ENCODE peak calls at places on chromosomes 2 and 18, in six cellular contexts. C is IMR-90, D is H9, G is mesenchymal stem cell, H is H1, N is trophoblast cell. T is an unnamed sample.

GRCh38 chr2:72953976-72954375 is 36.7 kb downstream of the EMX1 start:
- DNase-seq in C (no peak), D (no peak), G (no peak), H (no peak), N (no peak), T (no peak)

GRCh38 chr18:35117372-35117771 is 76.2 kb downstream of the MAPRE2 start:
- DNase-seq in C (no peak), D (no peak), G (no peak), H (no peak), N (no peak), T (no peak)

GRCh38 chr2:150939087-150939486 is 322.6 kb downstream of the RBM43 start:
- DNase-seq in C (no peak), D (no peak), G (no peak), H (no peak), N (no peak), T (no peak)

GRCh38 chr2:3326871-3327270 is 50.7 kb downstream of the EIPR1 start:
- DNase-seq in C (no peak), D (peak; percentile 25), G (no peak), H (no peak), N (no peak), T (no peak)

GRCh38 chr2:15435474-15435873 is 125.7 kb downstream of the NBAS start:
- DNase-seq in C (no peak), D (no peak), G (no peak), H (no peak), N (no peak), T (no peak)

GRCh38 chr2:25043241-25043867 is 1.5 kb downstream of the EFR3B start:
- DNase-seq in C (peak; percentile 89), D (peak; percentile 52), G (peak; percentile 88), H (peak; percentile 55), N (no peak), T (peak; percentile 32)

GRCh38 chr2:74201196-74201595 is 2.8 kb downstream of the MTHFD2 start:
- DNase-seq in C (no peak), D (no peak), G (no peak), H (no peak), N (no peak), T (no peak)

GRCh38 chr18:473687-474265 is 26.7 kb downstream of the COLEC12 start:
- DNase-seq in C (no peak), D (no peak), G (no peak), H (no peak), N (no peak), T (no peak)

DNA sequence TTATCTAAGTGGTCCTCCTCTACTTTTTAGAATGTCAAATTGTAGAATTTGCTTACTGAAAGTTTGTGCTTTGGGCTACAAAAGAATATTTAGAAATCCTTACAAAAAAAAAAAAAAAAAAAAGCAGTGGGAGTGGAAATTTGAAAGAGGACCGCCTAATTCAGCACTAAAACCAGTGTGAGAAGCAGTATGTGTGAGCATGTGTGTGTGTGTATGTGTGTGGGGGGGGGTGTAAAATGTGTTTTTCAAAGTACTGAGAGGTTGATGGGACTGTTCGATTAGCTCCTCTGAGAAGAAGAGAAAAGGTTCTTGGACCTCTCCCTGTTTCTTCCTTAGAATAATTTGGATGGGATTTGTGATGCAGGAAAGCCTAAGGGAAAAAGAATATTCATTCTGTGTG is at the start of gene VIT:
- DNase-seq in C (no peak), D (no peak), G (no peak), H (no peak), N (no peak), T (no peak)
- H4K91ac ChIP-seq in C (no peak within 1 kb of the TSS), D (no peak within 1 kb of the TSS), G (peak within 1 kb of the TSS; percentile 21), H (no peak within 1 kb of the TSS), N (no peak within 1 kb of the TSS), T (no peak within 1 kb of the TSS)

GRCh38 chr18:51490417-51490816 is 292.9 kb upstream of the MEX3C start:
- DNase-seq in C (no peak), D (no peak), G (no peak), H (no peak), N (no peak), T (no peak)

GRCh38 chr18:51486735-51487366 is 289.4 kb upstream of the MEX3C start:
- DNase-seq in C (no peak), D (no peak), G (no peak), H (no peak), N (no peak), T (no peak)

GRCh38 chr18:51490860-51491259 is 293.4 kb upstream of the MEX3C start:
- DNase-seq in C (no peak), D (no peak), G (no peak), H (no peak), N (no peak), T (no peak)

DNA sequence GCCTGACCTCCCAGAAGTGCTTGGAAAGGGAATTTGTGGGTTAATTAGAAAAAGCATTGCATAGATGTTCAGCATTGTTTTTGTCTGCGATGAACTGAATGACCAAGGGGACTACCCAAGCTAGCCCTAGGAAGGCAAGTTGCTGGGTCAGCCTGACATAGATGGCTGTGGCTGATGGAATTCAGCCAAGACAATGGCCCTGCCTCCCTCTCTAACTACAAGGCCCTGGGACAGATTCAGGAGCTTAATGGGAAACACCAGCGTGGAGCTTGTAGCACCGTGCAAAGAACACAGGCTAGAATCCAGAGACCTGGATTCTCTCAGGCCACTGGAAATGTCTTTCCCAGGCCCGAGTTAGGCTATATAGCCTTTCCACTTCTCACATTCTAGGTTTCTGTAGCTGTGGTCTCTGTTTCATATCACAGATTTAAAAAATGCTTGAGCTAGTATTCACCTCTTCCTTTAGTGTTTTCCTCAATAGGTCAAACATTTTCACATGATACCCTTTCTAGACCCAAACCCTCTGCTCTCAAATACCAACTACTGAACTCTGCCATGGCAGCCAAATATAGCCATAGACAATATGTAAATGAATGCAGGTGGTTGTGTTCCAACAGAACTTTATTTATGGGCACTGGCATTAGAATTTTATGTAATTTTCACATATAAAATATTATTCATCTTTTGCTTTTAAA is 294.3 kb upstream of the MEX3C start:
- DNase-seq in C (no peak), D (no peak), G (no peak), H (no peak), N (no peak), T (no peak)
- H4K91ac ChIP-seq in C (no peak overlapping the region), D (no peak overlapping the region), G (no peak overlapping the region), H (no peak overlapping the region), N (no peak overlapping the region), T (no peak overlapping the region)

DNA sequence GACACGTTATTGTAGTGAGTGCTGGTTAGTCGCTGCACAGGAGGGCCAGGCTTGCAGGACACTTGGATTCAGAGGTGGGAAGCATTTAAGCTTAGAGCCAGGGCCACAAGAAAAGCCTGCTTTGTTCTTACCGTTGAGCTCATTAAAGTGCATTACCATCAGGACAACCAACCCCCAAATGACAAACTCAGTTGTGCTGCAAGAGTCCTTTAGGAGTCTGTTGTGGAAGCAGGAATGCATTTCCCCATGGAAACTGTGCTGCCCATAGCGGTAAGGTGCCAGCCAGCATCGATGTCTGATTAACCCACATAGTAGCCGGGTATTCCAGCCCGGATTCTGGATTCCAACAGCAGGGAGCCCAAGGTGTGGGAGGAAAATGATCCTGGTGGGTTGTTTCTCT is 23.4 kb upstream of the REEP1 start:
- DNase-seq in C (no peak), D (no peak), G (no peak), H (no peak), N (peak; percentile 27), T (peak; percentile 36)
- H4K91ac ChIP-seq in C (no peak overlapping the region), D (no peak overlapping the region), G (no peak overlapping the region), H (no peak overlapping the region), N (no peak overlapping the region), T (no peak overlapping the region)

DNA sequence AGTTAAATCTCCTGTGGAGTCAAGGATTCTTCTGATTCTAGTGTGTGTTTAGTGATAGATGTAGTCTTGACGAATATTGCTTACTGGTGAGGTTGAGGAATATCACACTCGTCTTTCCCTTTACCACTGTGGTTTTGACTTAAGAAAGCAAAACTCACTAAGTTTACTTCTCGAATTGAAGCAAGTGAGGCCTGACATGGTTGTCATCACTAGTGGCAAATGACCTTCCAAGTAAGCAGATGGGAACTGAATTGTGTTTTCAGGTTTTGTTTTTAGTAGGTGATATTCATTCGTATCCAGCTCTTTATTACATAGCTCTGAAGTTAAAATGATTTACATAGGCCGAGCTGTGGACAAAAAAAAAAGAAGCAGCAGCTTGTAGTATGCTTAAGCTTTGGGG is 20.6 kb upstream of the DSG4 start:
- DNase-seq in C (no peak), D (no peak), G (no peak), H (no peak), N (no peak), T (no peak)
- H4K91ac ChIP-seq in C (no peak overlapping the region), D (no peak overlapping the region), G (no peak overlapping the region), H (no peak overlapping the region), N (no peak overlapping the region), T (no peak overlapping the region)